ENCODE peak calls at places on chromosomes 12 and 14, in eight cellular contexts. H is CD8-positive, alpha-beta T cell; S is epithelial cell of prostate; I is GDM1; N is HT1080; C is activated CD4-positive, CD25-positive, alpha-beta regulatory T cell; B is activated CD8-positive, alpha-beta T cell treated with anti-CD3 and anti-CD28 coated beads, Interleukin-2, amount 10 ng/mL, durations not matched to agents 7 days and 5 days; U is neural crest cell. R is an unnamed sample.

GRCh38 chr12:131473721-131474709 is 236.9 kb upstream of the SFSWAP start:
- DNase-seq in I (peak), C (no peak), S (no peak), U (no peak), H (no peak), B (no peak), N (no peak), R (peak)

GRCh38 chr14:50335389-50335788 is 23.3 kb downstream of the DMAC2L start:
- DNase-seq in I (no peak), H (no peak), N (no peak), C (no peak), U (peak), B (no peak), S (no peak), R (no peak)

GRCh38 chr14:104688755-104689619 is at the start of gene INF2:
- DNase-seq in H (peak), N (peak), C (peak), S (no peak), B (peak), U (no peak), I (no peak), R (peak)

GRCh38 chr12:64610660-64611429 is 550 bp downstream of the RASSF3 start:
- DNase-seq in N (peak), U (peak), S (no peak), C (peak), H (peak), B (peak), I (peak), R (peak)

GRCh38 chr14:72444701-72445100 is 449.2 kb downstream of the DPF3 start:
- DNase-seq in B (no peak), I (no peak), U (no peak), C (no peak), S (no peak), N (peak), H (no peak), R (no peak)

GRCh38 chr14:61147369-61147897 is 133.7 kb downstream of the TMEM30B start:
- DNase-seq in N (no peak), H (no peak), C (no peak), U (no peak), I (no peak), S (no peak), B (no peak), R (no peak)

GRCh38 chr14:67514650-67515385 is 18.3 kb upstream of the PLEKHH1 start:
- DNase-seq in I (peak), S (no peak), B (peak), N (peak), H (peak), U (peak), C (no peak), R (peak)

GRCh38 chr14:56274556-56274955 is 156.3 kb downstream of the PELI2 start:
- DNase-seq in I (no peak), B (no peak), C (no peak), N (no peak), S (no peak), H (no peak), U (no peak), R (no peak)

GRCh38 chr14:101665478-101666078 is 95.9 kb upstream of the PPP2R5C start:
- DNase-seq in B (peak), U (peak), I (peak), H (no peak), N (peak), C (peak), S (peak), R (no peak)

GRCh38 chr14:53668861-53669260 is 287.8 kb downstream of the BMP4 start:
- DNase-seq in U (no peak), H (no peak), N (no peak), C (no peak), B (no peak), I (no peak), S (no peak), R (no peak)

GRCh38 chr12:202081-202731 is 11.8 kb downstream of the SLC6A12 start:
- DNase-seq in C (no peak), N (no peak), H (no peak), U (no peak), B (no peak), I (no peak), S (no peak), R (no peak)

R was measured in left lobe of liver.